ENCODE peak calls at places on chromosome 15, in four cellular contexts. K is HL-60, X is suprapubic skin, E is Peyer's patch. V is an unnamed sample.

GRCh38 chr15:80588801-80589200 is 106.3 kb upstream of the ABHD17C start:
- DNase-seq in K (no peak), X (no peak), E (no peak), V (no peak)

GRCh38 chr15:95557226-95558046 is 773.1 kb upstream of the NR2F2 start:
- DNase-seq in K (no peak), X (no peak), E (no peak), V (no peak)

GRCh38 chr15:97196066-97197027 is 764.2 kb upstream of the ARRDC4 start:
- DNase-seq in K (no peak), X (no peak), E (no peak), V (no peak)

GRCh38 chr15:44029940-44030568 is 165.0 kb downstream of the FRMD5 start:
- DNase-seq in K (no peak), X (no peak), E (no peak), V (no peak)

GRCh38 chr15:58777107-58777506 is 6.0 kb downstream of the MINDY2 start:
- DNase-seq in K (no peak), X (no peak), E (no peak), V (no peak)

GRCh38 chr15:85625856-85626255 is 168.9 kb downstream of the KLHL25 start:
- DNase-seq in K (no peak), X (no peak), E (no peak), V (no peak)

GRCh38 chr15:65832549-65833364 is 36.5 kb upstream of the RAB11A start:
- DNase-seq in K (peak; percentile 88), X (peak; percentile 88), E (peak; percentile 81), V (peak; percentile 71)

GRCh38 chr15:81113204-81113657 is 20.8 kb upstream of the CFAP161 start:
- DNase-seq in K (no peak), X (no peak), E (no peak), V (no peak)

GRCh38 chr15:40085225-40085624 is 23.5 kb downstream of the BMF start:
- DNase-seq in K (no peak), X (no peak), E (no peak), V (no peak)

GRCh38 chr15:76195506-76196285 is 115.6 kb downstream of the ETFA start:
- DNase-seq in K (no peak), X (no peak), E (no peak), V (no peak)

GRCh38 chr15:88255109-88255495 is 1.4 kb downstream of the NTRK3 start:
- DNase-seq in K (no peak), X (no peak), E (no peak), V (no peak)

GRCh38 chr15:56040081-56041035 is 46.9 kb upstream of the NEDD4 start:
- DNase-seq in K (peak; percentile 38), X (no peak), E (peak; percentile 58), V (no peak)

GRCh38 chr15:49989498-49989897 is 129.5 kb downstream of the ATP8B4 start:
- DNase-seq in K (peak; percentile 21), X (no peak), E (no peak), V (no peak)

GRCh38 chr15:51048308-51048707 is 46.4 kb downstream of the TNFAIP8L3 start:
- DNase-seq in K (peak; percentile 50), X (no peak), E (no peak), V (no peak)

GRCh38 chr15:65110676-65111292 is 4.2 kb downstream of the UBAP1L start:
- DNase-seq in K (no peak), X (no peak), E (no peak), V (no peak)

GRCh38 chr15:55897560-55898336 is 95.7 kb downstream of the NEDD4 start:
- DNase-seq in K (peak; percentile 12), X (no peak), E (no peak), V (peak; percentile 37)

GRCh38 chr15:92603278-92603677 is 52.3 kb downstream of the FAM174B start:
- DNase-seq in K (no peak), X (no peak), E (no peak), V (no peak)

GRCh38 chr15:50236433-50236832 is 29.1 kb downstream of the HDC start:
- DNase-seq in K (no peak), X (no peak), E (no peak), V (no peak)

GRCh38 chr15:84980196-84981053 is 1.2 kb upstream of the PDE8A start:
- DNase-seq in K (peak; percentile 83), X (peak; percentile 93), E (peak; percentile 92), V (no peak)

GRCh38 chr15:73832657-73833056 is 40.7 kb upstream of the TBC1D21 start:
- DNase-seq in K (no peak), X (no peak), E (no peak), V (no peak)

GRCh38 chr15:95812491-95812890 is 518.0 kb upstream of the NR2F2 start:
- DNase-seq in K (no peak), X (no peak), E (no peak), V (no peak)

DNA sequence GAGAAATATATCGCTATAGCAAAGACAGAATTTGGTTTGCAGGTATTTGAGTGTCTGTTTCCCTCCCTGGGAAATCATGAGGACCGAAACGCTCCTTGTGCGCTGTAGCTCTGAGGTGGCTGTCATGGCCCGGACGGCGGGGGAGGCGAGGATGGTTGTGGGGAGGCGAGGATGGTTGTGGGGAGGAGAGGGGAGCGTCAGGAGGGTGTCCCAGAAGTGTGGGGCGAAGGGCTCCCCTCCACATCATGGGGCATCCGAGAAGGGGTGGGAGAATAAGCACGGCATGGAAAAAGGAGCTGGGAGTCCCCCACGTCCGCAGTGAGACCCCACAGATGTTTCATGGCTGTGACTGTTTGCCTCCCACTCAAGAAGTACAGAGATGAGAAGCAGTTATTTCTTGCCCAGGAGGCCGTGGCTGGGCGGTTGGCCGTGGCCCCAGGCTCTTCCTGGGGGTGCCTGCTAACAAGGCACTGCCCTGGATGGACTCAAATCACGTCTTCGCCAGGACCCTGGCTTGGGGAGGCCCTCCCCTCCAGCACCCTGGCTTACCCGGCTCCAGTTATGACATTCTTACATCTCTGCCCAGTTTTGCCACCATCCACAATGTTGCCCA is 947 bp upstream of the ATP10A start:
- DNase-seq in K (no peak), X (no peak), E (no peak), V (no peak)
- H3K4me3 ChIP-seq in K (no peak overlapping the region), X (peak overlapping the region; percentile 79), E (no peak overlapping the region), V (no peak overlapping the region)

GRCh38 chr15:57485869-57486268 is 105.8 kb upstream of the MYZAP start:
- DNase-seq in K (no peak), X (no peak), E (no peak), V (no peak)

GRCh38 chr15:57489122-57489521 is 102.6 kb upstream of the MYZAP start:
- DNase-seq in K (no peak), X (no peak), E (no peak), V (no peak)

GRCh38 chr15:57481038-57481705 is 104.9 kb downstream of the CGNL1 start:
- DNase-seq in K (no peak), X (no peak), E (no peak), V (no peak)

DNA sequence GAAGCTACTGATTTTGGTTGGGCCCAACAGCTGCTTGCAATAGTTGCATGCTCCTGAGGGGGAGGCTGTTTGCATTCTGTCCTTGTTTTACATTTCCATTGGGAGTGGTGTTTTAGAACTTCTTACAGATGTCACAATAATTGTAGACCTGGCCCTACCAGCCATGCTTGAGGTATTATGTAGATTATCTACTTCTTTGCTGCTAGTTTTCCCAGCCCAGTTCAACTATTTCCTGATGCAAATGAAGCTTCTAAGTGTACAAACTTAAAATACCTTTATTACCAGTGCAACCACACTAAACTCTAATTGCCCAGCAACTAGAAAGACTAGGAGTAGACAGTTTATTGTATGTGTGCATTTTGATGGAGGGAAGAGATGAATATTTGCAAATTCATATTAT is 104.9 kb upstream of the MYZAP start:
- DNase-seq in K (no peak), X (no peak), E (no peak), V (no peak)
- H3K27ac ChIP-seq in K (no peak overlapping the region), X (no peak overlapping the region), E (no peak overlapping the region), V (no peak overlapping the region)

GRCh38 chr15:99502182-99502581 is 63.6 kb upstream of the MEF2A start:
- DNase-seq in K (no peak), X (no peak), E (no peak), V (no peak)

GRCh38 chr15:99503411-99503810 is 62.4 kb upstream of the MEF2A start:
- DNase-seq in K (no peak), X (no peak), E (no peak), V (no peak)

GRCh38 chr15:99504823-99505551 is 60.8 kb upstream of the MEF2A start:
- DNase-seq in K (no peak), X (no peak), E (no peak), V (no peak)

GRCh38 chr15:99504071-99504822 is 61.5 kb upstream of the MEF2A start:
- DNase-seq in K (peak; percentile 33), X (no peak), E (no peak), V (no peak)

GRCh38 chr15:99502661-99503060 is 63.1 kb upstream of the MEF2A start:
- DNase-seq in K (no peak), X (no peak), E (no peak), V (no peak)
- H3K27me3 ChIP-seq in K (peaks cover 3% of the 10 kb centered on the region), X (no peaks in the 10 kb centered on the region), E (no peaks in the 10 kb centered on the region), V (no peaks in the 10 kb centered on the region)

GRCh38 chr15:67137951-67138935 is 72.8 kb downstream of the SMAD3 start:
- DNase-seq in K (no peak), X (no peak), E (no peak), V (no peak)
- H3K4me3 ChIP-seq in K (no peak overlapping the region), X (peak overlapping the region; percentile 19), E (no peak overlapping the region), V (no peak overlapping the region)